ENCODE peak calls at places on chromosomes 7 and 10, in eight cellular contexts. M is T-helper 2 cell; W is HCEC 1CT; R is GM23338; X is astrocyte of the spinal cord; A is stimulated activated CD4-positive, alpha-beta T cell treated with anti-CD3 and anti-CD28 coated beads, Interleukin-1b, Interleukin-23, amount 100 ng/mL, for 24 hours; P is AG04450; L is IMR-90. G is an unnamed sample.

GRCh38 chr7:157457355-157458253 is 120.8 kb downstream of the DNAJB6 start:
- DNase-seq in P (no peak), W (no peak), A (no peak), M (no peak), L (no peak), X (no peak), R (no peak), G (no peak)

GRCh38 chr10:102535481-102536147 is 31.8 kb downstream of the SUFU start:
- DNase-seq in W (no peak), X (no peak), L (no peak), A (no peak), M (no peak), P (no peak), R (no peak), G (no peak)

GRCh38 chr7:100363098-100363497 is 5.2 kb downstream of the PILRB start:
- DNase-seq in P (no peak), W (no peak), X (no peak), L (no peak), A (no peak), M (no peak), R (no peak), G (no peak)

GRCh38 chr10:72274213-72274729 is 547 bp downstream of the DDIT4 start:
- DNase-seq in P (no peak), W (no peak), M (no peak), A (no peak), X (no peak), R (peak; percentile 12), L (peak; percentile 13), G (no peak)

GRCh38 chr7:50355817-50356178 is 51.3 kb downstream of the IKZF1 start:
- DNase-seq in M (no peak), W (no peak), A (no peak), L (no peak), R (peak; percentile 32), P (no peak), X (no peak), G (no peak)

GRCh38 chr10:25465582-25466372 is 291.0 kb downstream of the GPR158 start:
- DNase-seq in P (no peak), W (no peak), R (no peak), A (no peak), X (no peak), M (no peak), L (no peak), G (no peak)

GRCh38 chr7:108146070-108146842 is 16.1 kb upstream of the LAMB4 start:
- DNase-seq in R (peak; percentile 91), X (peak; percentile 89), M (peak; percentile 7), P (peak; percentile 80), A (no peak), L (peak; percentile 86), W (peak; percentile 70), G (peak; percentile 71)

GRCh38 chr7:10536561-10536960 is 437.1 kb upstream of the PHF14 start:
- DNase-seq in W (no peak), L (no peak), R (no peak), P (no peak), A (no peak), X (no peak), M (no peak), G (no peak)

GRCh38 chr10:79595510-79595909 is 15.2 kb upstream of the SFTPA1 start:
- DNase-seq in P (no peak), R (no peak), A (no peak), M (no peak), W (no peak), L (no peak), X (no peak), G (no peak)

GRCh38 chr7:71313562-71313961 is 181.6 kb downstream of the GALNT17 start:
- DNase-seq in W (no peak), X (no peak), R (peak; percentile 59), A (no peak), P (no peak), L (no peak), M (no peak), G (no peak)

GRCh38 chr7:75995052-75995471 is 667 bp upstream of the TMEM120A start:
- DNase-seq in X (no peak), W (no peak), A (no peak), M (no peak), P (no peak), L (no peak), R (no peak), G (no peak)

GRCh38 chr10:6347391-6347951 is 144.7 kb downstream of the PFKFB3 start:
- DNase-seq in W (no peak), M (peak; percentile 72), P (no peak), X (peak; percentile 30), L (peak; percentile 7), A (peak; percentile 21), R (no peak), G (peak; percentile 31)

GRCh38 chr10:43055991-43056567 is 20.8 kb upstream of the RET start:
- DNase-seq in W (no peak), P (no peak), A (no peak), R (no peak), L (no peak), X (no peak), M (no peak), G (no peak)

GRCh38 chr7:127064-127598 is 65.2 kb upstream of the FAM20C start:
- DNase-seq in P (no peak), L (no peak), A (no peak), R (no peak), M (no peak), W (no peak), X (no peak), G (no peak)

GRCh38 chr10:98852686-98853085 is 383.0 kb downstream of the HPSE2 start:
- DNase-seq in P (no peak), M (no peak), R (peak; percentile 52), W (no peak), X (no peak), L (peak; percentile 0), A (no peak), G (no peak)

GRCh38 chr7:23469150-23469960 is 936 bp downstream of the IGF2BP3 start:
- DNase-seq in R (no peak), A (no peak), P (no peak), L (no peak), W (peak; percentile 38), X (no peak), M (peak; percentile 29), G (no peak)

GRCh38 chr10:15262036-15262713 is 93.7 kb upstream of the NMT2 start:
- DNase-seq in W (no peak), P (no peak), X (peak; percentile 23), L (peak; percentile 20), R (no peak), A (no peak), M (no peak), G (peak; percentile 9)

GRCh38 chr7:150368884-150369739 is 490 bp downstream of the REPIN1 start:
- DNase-seq in W (peak; percentile 58), X (peak; percentile 63), P (no peak), A (no peak), R (peak; percentile 94), L (peak; percentile 67), M (no peak), G (peak; percentile 82)

GRCh38 chr7:80379034-80379433 is 132.8 kb downstream of the GNAT3 start:
- DNase-seq in W (peak; percentile 91), L (peak; percentile 81), P (no peak), A (no peak), R (no peak), M (no peak), X (peak; percentile 70), G (peak; percentile 37)

GRCh38 chr10:18918545-18918944 is 130.1 kb upstream of the MALRD1 start:
- DNase-seq in R (no peak), M (no peak), P (peak; percentile 90), L (peak; percentile 98), W (peak; percentile 16), X (peak; percentile 71), A (no peak), G (no peak)

GRCh38 chr10:17847586-17848296 is 38.6 kb downstream of the MRC1 start:
- DNase-seq in L (peak; percentile 34), M (no peak), W (peak; percentile 13), A (no peak), X (peak; percentile 41), R (peak; percentile 56), P (no peak), G (peak; percentile 61)

GRCh38 chr10:6579193-6579903 is 728 bp downstream of the PRKCQ start:
- DNase-seq in M (no peak), X (peak; percentile 1), A (no peak), R (no peak), W (no peak), P (no peak), L (no peak), G (peak; percentile 3)

GRCh38 chr7:150388709-150389531 is 9.8 kb downstream of the ZNF775 start:
- DNase-seq in M (no peak), X (peak; percentile 70), W (no peak), L (peak; percentile 65), P (no peak), A (no peak), R (peak; percentile 70), G (peak; percentile 57)

GRCh38 chr7:72467237-72467636 is 55.1 kb upstream of the CALN1 start:
- DNase-seq in X (no peak), A (no peak), R (no peak), W (no peak), M (no peak), P (no peak), L (no peak), G (no peak)

GRCh38 chr10:90865400-90865799 is 6.4 kb upstream of the RPP30 start:
- DNase-seq in R (peak; percentile 19), L (peak; percentile 36), M (no peak), W (peak; percentile 43), P (no peak), A (no peak), X (peak; percentile 35), G (peak; percentile 63)

GRCh38 chr7:148575640-148576411 is 14.7 kb upstream of the C7orf33 start:
- DNase-seq in P (peak; percentile 21), X (peak; percentile 60), M (peak; percentile 33), A (peak; percentile 45), L (peak; percentile 41), W (peak; percentile 44), R (peak; percentile 83), G (peak; percentile 86)

GRCh38 chr10:104142081-104142480 is 20.1 kb downstream of the SFR1 start:
- DNase-seq in R (peak; percentile 74), X (no peak), A (no peak), W (no peak), P (no peak), L (no peak), M (no peak), G (no peak)

GRCh38 chr10:88074971-88075370 is 211.5 kb downstream of the PTEN start:
- DNase-seq in A (no peak), W (no peak), R (no peak), M (no peak), P (no peak), L (no peak), X (no peak), G (no peak)

GRCh38 chr10:76037531-76037930 is 606.1 kb downstream of the LRMDA start:
- DNase-seq in P (no peak), L (no peak), M (no peak), R (no peak), X (no peak), A (no peak), W (no peak), G (peak; percentile 5)

GRCh38 chr7:82294258-82294855 is 149.2 kb downstream of the CACNA2D1 start:
- DNase-seq in A (no peak), W (peak; percentile 75), R (no peak), P (no peak), L (peak; percentile 13), X (no peak), M (no peak), G (peak; percentile 46)

GRCh38 chr7:142519790-142520078 is 229.5 kb upstream of the PRSS1 start:
- DNase-seq in A (no peak), L (no peak), W (no peak), P (no peak), R (no peak), M (no peak), X (no peak), G (no peak)

GRCh38 chr7:112571852-112572607 is 91.2 kb downstream of the LSMEM1 start:
- DNase-seq in M (no peak), P (no peak), X (no peak), R (peak; percentile 53), W (no peak), A (no peak), L (no peak), G (no peak)

GRCh38 chr10:61899997-61900828 is 1.3 kb upstream of the ARID5B start:
- DNase-seq in M (peak; percentile 35), R (peak; percentile 45), L (peak; percentile 79), X (peak; percentile 66), A (no peak), P (no peak), W (peak; percentile 85), G (peak; percentile 65)